ENCODE peak calls at places on chromosomes 11 and 22, in eight cellular contexts. O, Y, A, K, X, C, J and M are unnamed samples.

GRCh38 chr11:102927624-102927990 is 27.9 kb downstream of the MMP13 start:
- DNase-seq in O (no peak), Y (peak), A (no peak), K (no peak), X (no peak), C (no peak), J (no peak), M (no peak)

GRCh38 chr11:3840870-3841425 is at the start of gene RHOG:
- DNase-seq in O (peak), Y (peak), A (peak), K (peak), X (peak), C (peak), J (peak), M (peak)

GRCh38 chr11:13210424-13210823 is 67.2 kb upstream of the BMAL1 start:
- DNase-seq in O (no peak), Y (peak), A (peak), K (peak), X (peak), C (no peak), J (peak), M (no peak)

GRCh38 chr11:910044-910588 is 494 bp downstream of the CHID1 start:
- DNase-seq in O (no peak), Y (no peak), A (no peak), K (no peak), X (no peak), C (no peak), J (no peak), M (no peak)

GRCh38 chr11:5291207-5291838 is 10.4 kb downstream of the OR51B4 start:
- DNase-seq in O (no peak), Y (no peak), A (no peak), K (peak), X (peak), C (no peak), J (peak), M (no peak)

GRCh38 chr11:723120-723883 is 17.3 kb downstream of the EPS8L2 start:
- DNase-seq in O (no peak), Y (no peak), A (peak), K (peak), X (no peak), C (no peak), J (peak), M (no peak)

GRCh38 chr11:32892355-32893090 is at the start of gene QSER1:
- DNase-seq in O (peak), Y (peak), A (peak), K (peak), X (peak), C (peak), J (peak), M (peak)

GRCh38 chr22:49052023-49052538 is 775.6 kb downstream of the BRD1 start:
- DNase-seq in O (no peak), Y (no peak), A (no peak), K (no peak), X (no peak), C (no peak), J (no peak), M (no peak)

GRCh38 chr11:33699515-33700424 is 856 bp downstream of the C11orf91 start:
- DNase-seq in O (no peak), Y (no peak), A (peak), K (no peak), X (no peak), C (no peak), J (no peak), M (no peak)

GRCh38 chr11:72627594-72628281 is 46.5 kb downstream of the PDE2A start:
- DNase-seq in O (no peak), Y (no peak), A (no peak), K (no peak), X (no peak), C (no peak), J (no peak), M (no peak)

GRCh38 chr22:37012262-37012904 is 6.9 kb downstream of the TST start:
- DNase-seq in O (no peak), Y (no peak), A (peak), K (no peak), X (no peak), C (no peak), J (no peak), M (no peak)

GRCh38 chr11:108117746-108118371 is 3.5 kb upstream of the ACAT1 start:
- DNase-seq in O (peak), Y (no peak), A (no peak), K (peak), X (peak), C (no peak), J (no peak), M (no peak)

GRCh38 chr11:18383388-18384156 is 10.8 kb upstream of the LDHA start:
- DNase-seq in O (peak), Y (peak), A (peak), K (peak), X (peak), C (peak), J (peak), M (no peak)

GRCh38 chr11:87560352-87560751 is 522.6 kb downstream of the TMEM135 start:
- DNase-seq in O (no peak), Y (no peak), A (no peak), K (no peak), X (no peak), C (no peak), J (no peak), M (no peak)

GRCh38 chr22:20080445-20080775 is 369 bp downstream of the DGCR8 start:
- DNase-seq in O (peak), Y (no peak), A (peak), K (peak), X (peak), C (peak), J (peak), M (peak)

GRCh38 chr11:104291646-104292045 is 127.7 kb upstream of the PDGFD start:
- DNase-seq in O (no peak), Y (no peak), A (no peak), K (no peak), X (no peak), C (no peak), J (no peak), M (no peak)

GRCh38 chr11:118334746-118335145 is 7.8 kb downstream of the CD3D start:
- DNase-seq in O (no peak), Y (no peak), A (no peak), K (no peak), X (no peak), C (no peak), J (no peak), M (no peak)

GRCh38 chr22:33049125-33049729 is 9.0 kb downstream of the SYN3 start:
- DNase-seq in O (no peak), Y (peak), A (peak), K (peak), X (peak), C (peak), J (peak), M (peak)

GRCh38 chr11:79076526-79077115 is 364.2 kb downstream of the TENM4 start:
- DNase-seq in O (no peak), Y (peak), A (peak), K (peak), X (peak), C (no peak), J (peak), M (no peak)

GRCh38 chr22:37657590-37658132 is 862 bp upstream of the PDXP start:
- DNase-seq in O (no peak), Y (no peak), A (no peak), K (peak), X (no peak), C (no peak), J (no peak), M (no peak)

DNA sequence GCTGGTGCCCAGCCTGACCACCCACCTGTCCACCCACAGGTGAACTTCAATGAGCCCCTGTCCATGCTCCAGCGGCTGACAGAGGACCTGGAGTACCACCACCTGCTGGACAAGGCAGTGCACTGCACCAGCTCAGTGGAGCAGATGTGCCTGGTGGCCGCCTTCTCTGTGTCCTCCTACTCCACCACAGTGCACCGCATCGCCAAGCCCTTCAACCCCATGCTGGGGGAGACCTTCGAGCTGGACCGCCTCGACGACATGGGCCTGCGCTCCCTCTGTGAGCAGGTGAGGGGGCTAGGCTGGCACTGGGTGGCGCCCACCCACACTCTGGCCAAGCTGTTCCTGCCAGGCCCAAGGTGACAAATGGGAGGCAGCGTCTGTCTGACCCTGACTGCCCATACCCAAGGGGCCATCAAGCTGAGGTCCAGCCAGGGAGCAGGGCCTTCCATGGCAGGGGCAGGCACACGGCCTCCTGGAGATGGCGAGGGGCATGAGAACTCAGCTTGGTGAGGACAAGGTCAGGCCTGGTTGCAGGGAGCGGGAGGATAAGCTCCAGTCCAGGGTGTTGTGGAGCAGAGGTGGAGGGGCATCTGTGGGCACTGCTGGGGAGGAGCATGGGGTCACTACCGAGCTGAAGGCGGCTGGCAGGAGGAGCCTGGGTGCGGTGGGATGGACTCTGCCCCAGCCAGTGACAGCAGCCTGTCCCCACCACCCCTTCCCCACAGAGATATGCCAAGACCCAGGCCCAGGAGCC is 77.7 kb downstream of the MORC2 start:
- DNase-seq in O (no peak), Y (no peak), A (peak), K (peak), X (peak), C (no peak), J (peak), M (peak)
- TF ChIP-seq CTCF in O (peak), Y (no peak), A (peak), K (peak), X (peak), C (peak), J (peak), M (peak)

GRCh38 chr22:24567668-24568067 is 11.9 kb downstream of the SNRPD3 start:
- DNase-seq in O (no peak), Y (no peak), A (no peak), K (no peak), X (no peak), C (no peak), J (no peak), M (no peak)
- TF ChIP-seq CTCF in O (no peak), Y (no peak), A (no peak), K (no peak), X (no peak), C (no peak), J (no peak), M (no peak)

GRCh38 chr11:132987936-132988335 is 544.4 kb downstream of the OPCML start:
- DNase-seq in O (no peak), Y (no peak), A (no peak), K (no peak), X (no peak), C (no peak), J (no peak), M (no peak)

GRCh38 chr11:132988381-132988780 is 543.9 kb downstream of the OPCML start:
- DNase-seq in O (no peak), Y (no peak), A (no peak), K (no peak), X (no peak), C (no peak), J (no peak), M (no peak)

GRCh38 chr11:132997396-132997795 is 534.9 kb downstream of the OPCML start:
- DNase-seq in O (no peak), Y (no peak), A (no peak), K (no peak), X (no peak), C (no peak), J (no peak), M (no peak)

GRCh38 chr11:132994038-132994502 is 538.2 kb downstream of the OPCML start:
- DNase-seq in O (no peak), Y (no peak), A (no peak), K (peak), X (no peak), C (no peak), J (no peak), M (no peak)

GRCh38 chr11:132992838-132993680 is 539.2 kb downstream of the OPCML start:
- DNase-seq in O (no peak), Y (no peak), A (no peak), K (peak), X (no peak), C (no peak), J (no peak), M (no peak)
- TF ChIP-seq CTCF in O (no peak), Y (no peak), A (no peak), K (peak), X (no peak), C (no peak), J (no peak), M (no peak)

DNA sequence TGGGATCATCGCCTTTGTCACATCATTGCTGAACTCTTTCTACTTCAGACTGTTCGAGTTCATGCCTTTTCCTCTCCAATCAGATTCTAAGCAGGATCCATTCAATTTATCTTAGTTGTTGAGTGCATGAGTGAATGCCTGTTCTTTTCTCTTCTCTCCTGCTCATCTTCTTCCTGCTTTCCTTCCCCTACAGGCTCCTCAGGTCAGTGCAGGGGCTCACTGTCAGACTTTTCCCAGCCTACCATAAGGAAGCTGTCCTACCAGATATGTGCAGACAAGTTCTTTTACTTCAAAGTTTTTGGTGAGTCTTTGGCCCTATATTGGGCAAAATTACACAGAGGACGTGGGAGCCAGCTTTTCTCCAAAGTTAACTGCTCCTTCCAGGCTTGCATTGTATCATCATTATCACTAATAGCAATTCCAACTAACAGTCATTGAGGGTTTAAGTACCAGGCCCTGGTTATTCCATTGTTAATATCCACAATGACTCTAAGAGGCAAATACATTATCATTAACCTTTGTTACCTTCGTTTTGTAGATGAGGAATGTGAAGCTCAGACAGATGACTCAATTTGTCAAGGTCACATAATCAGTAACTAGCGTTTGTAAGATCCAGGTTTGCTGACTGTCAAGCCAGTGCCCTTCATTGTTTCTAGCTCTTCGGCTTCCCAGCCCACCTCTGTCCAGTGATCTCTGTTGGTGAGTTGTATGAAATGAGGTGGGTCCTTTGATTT is 30.4 kb downstream of the OR6Q1 start:
- DNase-seq in O (no peak), Y (no peak), A (no peak), K (peak), X (no peak), C (no peak), J (no peak), M (no peak)
- TF ChIP-seq CTCF in O (no peak), Y (no peak), A (no peak), K (peak), X (no peak), C (no peak), J (no peak), M (peak)